ENCODE peak calls at places on chromosomes 11 and 22, in seven cellular contexts. Q is GM06990, N is heart right ventricle, U is left ventricle myocardium inferior, I is Peyer's patch, L is tibial nerve, B is Panc1. M is an unnamed sample.

GRCh38 chr11:10257478-10257877 is 36.5 kb downstream of the SBF2 start:
- DNase-seq in Q (no peak), I (no peak), N (no peak), B (no peak), U (no peak), L (no peak), M (no peak)

GRCh38 chr11:132992838-132993680 is 539.2 kb downstream of the OPCML start:
- DNase-seq in U (no peak), L (no peak), I (no peak), B (no peak), N (no peak), Q (no peak), M (no peak)

GRCh38 chr22:35218079-35218478 is 39.2 kb upstream of the HMGXB4 start:
- DNase-seq in L (no peak), I (no peak), U (no peak), N (no peak), B (no peak), Q (no peak), M (no peak)

GRCh38 chr22:40391417-40391816 is 21.0 kb downstream of the SGSM3 start:
- DNase-seq in I (no peak), B (no peak), U (no peak), N (no peak), L (no peak), Q (no peak), M (no peak)

GRCh38 chr11:96969251-96969650 is 579.4 kb downstream of the JRKL start:
- DNase-seq in N (no peak), U (no peak), I (no peak), L (no peak), Q (no peak), B (no peak), M (no peak)

GRCh38 chr11:116808262-116809175 is 14.6 kb downstream of the APOA4 start:
- DNase-seq in B (no peak), U (no peak), N (no peak), L (no peak), I (no peak), Q (no peak), M (no peak)

GRCh38 chr11:79062814-79063762 is 377.7 kb downstream of the TENM4 start:
- DNase-seq in N (no peak), B (no peak), U (no peak), I (no peak), L (no peak), Q (no peak), M (no peak)

GRCh38 chr22:49899530-49899929 is 18.7 kb downstream of the ALG12 start:
- DNase-seq in B (no peak), I (no peak), N (no peak), U (no peak), Q (no peak), L (no peak), M (no peak)

GRCh38 chr11:12771875-12772274 is 97.7 kb downstream of the TEAD1 start:
- DNase-seq in N (no peak), B (no peak), U (no peak), Q (no peak), I (no peak), L (no peak), M (peak)

GRCh38 chr11:12770435-12770834 is 96.2 kb downstream of the TEAD1 start:
- DNase-seq in N (no peak), L (no peak), Q (no peak), B (no peak), I (no peak), U (no peak), M (no peak)

GRCh38 chr11:12772324-12772723 is 98.1 kb downstream of the TEAD1 start:
- DNase-seq in L (no peak), B (no peak), Q (no peak), I (no peak), N (no peak), U (no peak), M (no peak)

GRCh38 chr11:12769834-12770345 is 95.7 kb downstream of the TEAD1 start:
- DNase-seq in U (no peak), I (no peak), B (no peak), L (no peak), N (no peak), Q (no peak), M (no peak)

GRCh38 chr11:12770966-12771597 is 96.9 kb downstream of the TEAD1 start:
- DNase-seq in Q (no peak), N (no peak), B (no peak), L (no peak), I (no peak), U (no peak), M (no peak)
- TF ChIP-seq CTCF in Q (no peak), N (no peak), B (no peak), L (no peak), I (no peak), U (no peak), M (no peak)

DNA sequence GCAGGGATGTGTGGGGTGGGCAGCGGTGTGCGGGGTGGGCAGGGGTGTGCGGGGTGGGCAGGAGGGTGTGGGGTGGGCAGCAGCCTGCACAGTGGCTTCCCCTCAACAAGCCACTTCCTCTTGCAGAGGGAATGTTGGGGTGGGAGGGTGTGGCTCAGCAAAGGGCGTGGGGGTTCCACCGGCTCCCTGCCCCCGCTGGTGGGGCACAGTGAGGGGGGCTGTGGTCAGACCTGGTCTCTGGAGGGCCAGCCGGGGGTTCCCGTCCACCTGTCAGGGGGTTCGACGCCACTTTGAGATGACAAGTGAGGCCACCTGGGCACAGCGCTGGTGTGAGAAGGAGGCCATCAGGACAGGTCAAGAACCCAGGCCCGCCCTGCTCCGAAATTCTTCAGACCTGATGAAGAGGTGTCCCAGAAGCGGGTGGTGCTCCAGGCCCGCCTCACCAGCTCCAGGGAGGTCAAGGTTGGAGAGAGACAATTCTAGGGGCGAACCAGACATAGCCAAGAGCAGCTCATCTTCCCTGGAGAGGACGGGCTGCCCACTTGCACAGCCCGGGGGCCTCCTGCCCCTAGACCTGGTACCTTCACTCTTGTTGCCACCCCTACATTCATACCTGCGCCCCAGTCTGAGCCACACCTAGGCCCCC is 1.3 kb downstream of the C11orf21 start:
- DNase-seq in N (no peak), B (no peak), I (peak), Q (no peak), L (no peak), U (peak), M (no peak)
- H3K4me3 ChIP-seq in N (peak), B (no peak), I (peak), Q (no peak), L (no peak), U (peak), M (no peak)

DNA sequence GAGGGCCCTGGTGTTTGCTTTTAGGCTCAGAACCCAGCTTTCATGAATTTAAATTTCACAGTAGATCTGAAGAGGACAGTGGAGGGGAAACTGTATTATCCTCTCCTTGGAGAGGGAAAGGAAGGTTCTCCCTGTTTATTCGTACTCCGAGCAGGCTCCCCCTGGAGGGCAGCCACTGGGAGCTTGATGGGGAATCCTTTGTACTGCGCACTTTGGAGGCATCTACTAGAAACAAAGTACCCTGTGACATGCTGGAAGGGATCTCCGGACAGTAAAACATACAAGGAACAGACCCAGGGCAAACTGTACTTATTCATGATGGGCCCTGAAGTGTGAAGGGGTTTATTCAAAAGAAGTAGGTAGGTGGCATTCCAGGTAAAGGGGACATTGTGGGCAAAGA is 27.2 kb downstream of the NAV2 start:
- DNase-seq in B (no peak), L (no peak), N (peak), Q (no peak), I (no peak), U (no peak), M (no peak)
- TF ChIP-seq CTCF in B (peak), L (peak), N (peak), Q (no peak), I (no peak), U (peak), M (no peak)

DNA sequence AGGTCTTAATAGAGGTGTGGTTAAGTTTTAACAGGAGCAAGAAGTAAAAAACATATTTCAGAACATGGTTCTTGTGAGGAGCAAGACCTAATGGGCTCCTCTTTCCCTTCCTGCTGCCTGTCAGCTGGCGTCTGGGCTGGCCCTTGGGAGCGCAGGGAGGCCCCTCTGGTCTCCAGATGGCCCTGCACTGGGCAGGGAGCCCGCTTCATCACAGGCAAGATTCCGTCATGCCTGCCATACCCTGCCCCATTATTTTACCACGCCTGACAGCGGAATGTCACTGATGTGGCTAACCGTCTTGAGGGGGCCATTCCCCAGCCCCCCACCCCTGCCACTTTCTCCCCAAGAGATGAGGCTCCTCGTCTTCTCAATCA is 17.3 kb upstream of the EFCAB6 start:
- DNase-seq in L (no peak), Q (no peak), U (peak), B (no peak), N (peak), I (no peak), M (no peak)
- H3K4me3 ChIP-seq in L (no peak), Q (no peak), U (peak), B (no peak), N (no peak), I (no peak), M (no peak)

DNA sequence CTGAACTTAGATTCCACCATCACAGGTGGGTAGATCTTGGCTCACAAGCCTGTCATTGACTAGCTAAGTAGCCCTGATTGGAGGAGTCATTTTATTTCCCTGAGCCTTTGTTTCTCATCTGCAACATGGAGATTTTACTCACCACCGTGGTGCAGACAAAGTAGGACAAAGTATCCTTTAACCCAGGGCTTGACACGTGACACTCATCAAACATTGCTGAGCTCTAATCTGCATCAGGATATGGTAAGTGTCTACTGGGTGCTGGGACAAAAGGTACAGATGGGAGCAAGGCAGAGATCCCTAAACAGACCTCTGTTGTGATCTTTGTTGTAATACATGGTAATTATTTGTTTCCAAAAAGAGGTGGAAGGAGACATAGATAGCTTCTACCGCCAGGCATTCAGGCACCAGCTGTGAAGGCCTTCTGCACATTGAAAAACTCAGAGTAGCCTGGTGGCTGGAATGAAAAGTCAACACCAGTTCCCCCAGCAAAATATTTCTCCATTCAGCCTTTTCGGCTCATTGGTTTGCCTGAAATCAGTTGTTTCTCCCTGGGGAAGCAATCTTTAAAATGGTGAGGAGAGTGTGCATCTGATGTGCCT is 18.3 kb upstream of the MICAL2 start:
- DNase-seq in U (no peak), B (no peak), N (no peak), I (no peak), L (no peak), Q (no peak), M (no peak)
- TF ChIP-seq CTCF in U (peak), B (no peak), N (no peak), I (no peak), L (no peak), Q (no peak), M (no peak)

GRCh38 chr11:62688481-62688880 is 849 bp downstream of the LRRN4CL start:
- DNase-seq in L (no peak), Q (no peak), U (no peak), N (no peak), B (no peak), I (no peak), M (no peak)
- H3K4me3 ChIP-seq in L (peak), Q (no peak), U (peak), N (peak), B (no peak), I (peak), M (no peak)

DNA sequence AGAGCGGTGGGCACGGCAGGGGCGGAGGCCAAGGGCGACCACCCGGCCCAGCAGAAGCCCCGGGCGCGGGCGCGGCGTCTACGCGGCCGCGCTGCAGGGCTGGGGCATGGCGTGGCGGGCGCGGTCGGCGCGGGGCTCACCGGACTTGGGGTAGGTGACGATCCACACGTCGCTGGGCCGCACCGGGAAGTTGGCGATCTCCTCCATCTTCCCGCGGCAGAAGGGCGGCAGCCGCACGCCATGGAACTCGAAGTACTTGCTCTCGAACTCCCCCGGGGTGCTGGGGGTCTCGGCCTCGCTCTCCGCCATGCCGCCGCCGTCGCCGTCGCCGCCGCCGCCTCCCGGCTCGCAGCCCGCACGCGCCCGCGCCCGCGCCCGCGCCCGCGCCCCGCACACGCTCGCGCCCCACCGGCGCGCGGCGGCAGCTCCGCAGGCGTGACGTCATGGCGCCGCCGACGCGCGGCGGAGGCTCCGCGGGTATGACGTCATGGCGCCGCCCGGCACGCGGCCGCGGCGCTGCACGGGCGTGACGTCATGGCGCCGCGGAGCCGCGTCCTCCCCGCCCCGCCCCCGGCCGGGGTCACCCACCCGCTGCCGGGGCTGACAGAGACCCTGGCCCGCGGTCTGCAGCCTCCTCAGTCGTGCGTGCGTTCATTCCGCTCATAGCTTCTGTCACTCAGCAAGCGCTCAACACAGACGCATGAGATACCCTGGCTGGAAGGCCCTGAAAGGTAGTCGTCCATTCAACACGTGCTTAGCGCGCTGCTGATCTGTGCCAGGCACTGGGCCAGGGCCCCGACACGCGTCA is at the start of gene SULT4A1:
- DNase-seq in N (no peak), L (no peak), B (peak), U (no peak), Q (no peak), I (no peak), M (no peak)
- TF ChIP-seq CTCF in N (no peak), L (no peak), B (no peak), U (no peak), Q (no peak), I (no peak), M (no peak)

GRCh38 chr22:24337894-24338645 is 67.4 kb downstream of the SPECC1L start:
- DNase-seq in Q (no peak), I (no peak), B (no peak), L (no peak), U (no peak), N (no peak), M (no peak)
- H3K4me3 ChIP-seq in Q (no peak), I (no peak), B (no peak), L (no peak), U (no peak), N (no peak), M (no peak)

GRCh38 chr22:21659864-21660525 is 5.8 kb upstream of the PPIL2 start:
- DNase-seq in L (no peak), U (no peak), B (no peak), I (no peak), Q (no peak), N (no peak), M (no peak)
- TF ChIP-seq CTCF in L (no peak), U (no peak), B (no peak), I (no peak), Q (no peak), N (no peak), M (no peak)